ENCODE peak calls at places on chromosome 7, in four cellular contexts. W is cardiac muscle cell, N is glutamatergic neuron, J is upper lobe of left lung. O is an unnamed sample.

GRCh38 chr7:156640949-156641485 is 443 bp downstream of the RNF32 start:
- DNase-seq in J (peak), N (no peak), W (peak), O (no peak)

GRCh38 chr7:33547880-33548279 is 357.5 kb upstream of the BMPER start:
- DNase-seq in N (no peak), J (no peak), W (no peak), O (no peak)

GRCh38 chr7:99679400-99680191 is at the start of gene CYP3A5:
- DNase-seq in N (no peak), J (no peak), W (peak), O (no peak)

GRCh38 chr7:11228515-11228914 is 254.8 kb downstream of the PHF14 start:
- DNase-seq in J (peak), W (peak), N (no peak), O (no peak)

GRCh38 chr7:87935373-87935706 is 1.3 kb downstream of the ADAM22 start:
- DNase-seq in N (peak), W (no peak), J (no peak), O (no peak)

GRCh38 chr7:130024390-130024789 is 26.8 kb downstream of the ZC3HC1 start:
- DNase-seq in J (no peak), N (no peak), W (peak), O (no peak)

GRCh38 chr7:24442170-24442777 is 131.0 kb upstream of the PALS2 start:
- DNase-seq in W (no peak), N (no peak), J (no peak), O (no peak)

GRCh38 chr7:155948845-155949244 is 136.6 kb upstream of the SHH start:
- DNase-seq in W (no peak), N (no peak), J (no peak), O (no peak)

GRCh38 chr7:32501522-32501921 is 6.2 kb downstream of the AVL9 start:
- DNase-seq in N (no peak), J (no peak), W (peak), O (no peak)

DNA sequence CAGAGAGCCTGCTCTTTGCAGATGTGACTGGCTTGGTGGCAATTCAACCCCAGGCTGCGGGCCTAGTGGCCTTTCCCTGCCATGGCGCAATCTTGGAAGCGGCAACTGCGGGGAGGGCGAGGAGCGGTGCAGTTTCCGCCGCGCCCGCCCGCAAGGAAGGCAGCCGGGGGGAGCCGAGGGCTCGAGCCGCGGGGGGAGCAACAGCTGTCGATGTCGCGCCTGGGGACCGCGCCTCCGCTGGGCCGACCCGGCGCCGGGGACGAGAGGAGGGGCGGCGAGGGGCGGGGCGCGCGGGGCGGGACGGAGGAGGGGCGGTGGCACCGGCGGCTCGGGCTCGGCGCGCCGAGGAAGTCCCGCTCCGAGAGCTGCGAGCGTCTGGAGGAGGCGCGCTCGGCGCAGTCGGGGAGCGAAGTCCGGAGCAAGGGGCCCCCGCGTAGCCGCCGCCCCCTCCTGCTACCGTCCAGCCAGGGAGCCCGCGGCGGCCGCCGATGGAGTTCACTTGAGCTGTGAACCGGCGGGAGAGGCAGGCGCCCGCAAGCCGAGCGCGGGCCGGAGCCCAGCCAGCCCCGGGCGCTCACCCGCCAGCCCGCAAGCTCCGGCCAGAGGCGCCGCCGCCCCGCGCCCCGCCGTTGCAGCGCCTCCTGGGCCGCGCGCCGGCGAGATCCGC is 438.1 kb upstream of the GALNT17 start:
- DNase-seq in N (peak), W (peak), J (peak), O (peak)
- TF ChIP-seq CTCF in N (peak), W (no peak), J (peak), O (no peak)

GRCh38 chr7:127348247-127348631 is 44.3 kb downstream of the ZNF800 start:
- DNase-seq in J (no peak), W (no peak), N (no peak), O (no peak)
- TF ChIP-seq CTCF in J (no peak), W (no peak), N (no peak), O (no peak)

GRCh38 chr7:112505495-112505894 is 24.7 kb downstream of the LSMEM1 start:
- DNase-seq in N (no peak), W (no peak), J (no peak), O (no peak)
- TF ChIP-seq CTCF in N (no peak), W (no peak), J (no peak), O (no peak)

GRCh38 chr7:143419880-143420279 is 11.2 kb upstream of the EPHA1 start:
- DNase-seq in W (no peak), N (no peak), J (no peak), O (no peak)
- TF ChIP-seq CTCF in W (no peak), N (no peak), J (no peak), O (no peak)

DNA sequence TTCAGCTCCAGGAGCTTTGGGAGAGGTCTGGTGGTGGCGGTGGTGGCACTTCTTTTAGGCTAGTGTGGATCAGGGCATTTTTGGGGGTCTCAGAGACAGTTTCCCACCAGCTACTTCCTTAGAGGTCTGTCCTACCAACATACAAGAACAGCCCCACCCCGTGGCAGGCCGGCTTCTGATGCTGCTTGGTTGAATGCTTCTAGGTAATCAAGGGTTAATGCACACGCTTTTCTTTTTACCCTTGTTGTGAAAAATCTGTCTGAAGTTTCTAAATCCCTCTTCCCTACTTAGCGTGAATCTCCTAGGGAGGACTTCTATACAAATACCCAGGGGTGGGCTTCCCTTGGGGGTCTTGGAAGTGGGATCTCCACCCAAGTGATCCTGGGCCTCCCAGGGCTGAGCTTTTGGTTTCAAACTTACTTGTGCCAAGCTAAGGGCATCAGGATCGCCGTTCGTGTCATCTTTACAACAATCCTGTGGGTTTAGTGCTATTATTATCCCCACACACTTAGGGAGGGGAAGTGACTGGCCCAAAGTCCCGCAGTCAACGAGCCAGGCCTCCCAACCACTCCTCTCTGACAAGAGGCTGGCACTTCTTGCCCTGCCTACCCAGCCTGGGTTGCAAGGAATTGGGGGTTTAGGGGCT is 1.7 kb downstream of the SH2B2 start:
- DNase-seq in W (no peak), J (no peak), N (no peak), O (no peak)
- TF ChIP-seq CTCF in W (no peak), J (no peak), N (no peak), O (peak)